ENCODE peak calls at places on chromosomes 11 and 22, in eight cellular contexts. M is fibroblast of lung, P is GM13977, U is DMS153, R is DMS79 treated with DMSO at 0.1 percent for 48 hours, L is colonic mucosa, X is breast epithelium, K is psoas muscle. Y is an unnamed sample.

GRCh38 chr11:17846852-17847453 is 112.4 kb downstream of the KCNC1 start:
- DNase-seq in M (peak; percentile 68), U (no peak), L (no peak), K (peak; percentile 67), X (no peak), P (no peak), R (no peak), Y (no peak)

GRCh38 chr11:61486779-61487178 is 21.8 kb upstream of the LRRC10B start:
- DNase-seq in L (no peak), R (no peak), M (no peak), X (no peak), U (no peak), K (no peak), P (no peak), Y (no peak)

GRCh38 chr22:18078329-18079041 is 695 bp downstream of the PEX26 start:
- DNase-seq in X (no peak), U (no peak), R (no peak), K (peak; percentile 72), P (peak; percentile 52), L (peak; percentile 70), M (peak; percentile 26), Y (peak; percentile 92)

GRCh38 chr11:111347002-111347722 is 31.9 kb downstream of the POU2AF1 start:
- DNase-seq in L (no peak), P (no peak), M (no peak), R (no peak), K (peak; percentile 61), X (no peak), U (no peak), Y (no peak)

GRCh38 chr11:110295487-110296225 is 758 bp downstream of the RDX start:
- DNase-seq in U (no peak), K (peak; percentile 71), L (peak; percentile 48), M (peak; percentile 55), P (peak; percentile 84), X (peak; percentile 54), R (peak; percentile 58), Y (peak; percentile 93)

GRCh38 chr11:88377661-88378060 is 40.1 kb upstream of the CTSC start:
- DNase-seq in L (no peak), R (no peak), M (no peak), U (no peak), K (no peak), P (no peak), X (no peak), Y (no peak)

GRCh38 chr22:38262051-38262795 is 10.6 kb downstream of the TMEM184B start:
- DNase-seq in R (no peak), M (peak; percentile 34), K (peak; percentile 79), P (peak; percentile 69), X (peak; percentile 68), U (no peak), L (peak; percentile 74), Y (peak; percentile 87)

GRCh38 chr11:12005476-12005875 is 3.0 kb downstream of the DKK3 start:
- DNase-seq in X (no peak), R (no peak), P (no peak), K (no peak), L (no peak), U (no peak), M (peak; percentile 78), Y (no peak)

GRCh38 chr11:1228921-1229451 is 6.1 kb downstream of the MUC5B start:
- DNase-seq in L (peak; percentile 23), P (no peak), R (no peak), M (no peak), X (no peak), U (no peak), K (peak; percentile 39), Y (peak; percentile 64)

GRCh38 chr11:66015936-66016792 is 4.4 kb downstream of the CST6 start:
- DNase-seq in P (no peak), K (no peak), L (no peak), X (no peak), R (no peak), M (no peak), U (no peak), Y (no peak)

GRCh38 chr11:102886999-102887398 is 12.2 kb upstream of the MMP12 start:
- DNase-seq in M (peak; percentile 30), U (no peak), L (no peak), P (no peak), R (no peak), K (no peak), X (no peak), Y (no peak)

GRCh38 chr11:130189492-130190210 is 30.1 kb downstream of the ST14 start:
- DNase-seq in K (no peak), P (no peak), M (no peak), L (peak; percentile 73), X (no peak), R (no peak), U (no peak), Y (no peak)

GRCh38 chr11:12789574-12789973 is 115.4 kb downstream of the TEAD1 start:
- DNase-seq in R (no peak), U (no peak), K (no peak), P (no peak), L (no peak), M (no peak), X (no peak), Y (no peak)

GRCh38 chr11:131998020-131998419 is 627.6 kb downstream of the NTM start:
- DNase-seq in L (peak; percentile 27), K (no peak), X (no peak), M (no peak), R (peak; percentile 84), P (no peak), U (peak; percentile 72), Y (no peak)

GRCh38 chr22:41800348-41801146 is at the start of gene CCDC134:
- DNase-seq in K (peak; percentile 96), P (peak; percentile 96), L (peak; percentile 92), M (peak; percentile 78), X (peak; percentile 91), R (peak; percentile 61), U (peak; percentile 81), Y (peak; percentile 98)

GRCh38 chr11:110173775-110174644 is 80.8 kb downstream of the ZC3H12C start:
- DNase-seq in U (peak; percentile 21), L (peak; percentile 68), K (peak; percentile 76), R (no peak), X (no peak), M (peak; percentile 79), P (peak; percentile 62), Y (peak; percentile 77)

GRCh38 chr11:60756307-60757032 is at the start of gene MS4A15:
- DNase-seq in P (peak; percentile 48), X (peak; percentile 2), L (no peak), U (no peak), K (no peak), M (peak; percentile 8), R (no peak), Y (peak; percentile 24)

GRCh38 chr22:48888466-48889208 is 939.0 kb downstream of the BRD1 start:
- DNase-seq in L (no peak), X (no peak), P (no peak), U (no peak), K (peak; percentile 32), M (no peak), R (no peak), Y (peak; percentile 16)

GRCh38 chr22:28909375-28909774 is 26.0 kb downstream of the ZNRF3 start:
- DNase-seq in U (no peak), X (no peak), R (no peak), M (peak; percentile 76), P (peak; percentile 42), K (no peak), L (no peak), Y (no peak)

GRCh38 chr11:15526859-15527450 is 412.2 kb downstream of the INSC start:
- DNase-seq in P (no peak), U (no peak), R (no peak), M (no peak), K (no peak), L (no peak), X (no peak), Y (no peak)

GRCh38 chr11:75159081-75159953 is 8.4 kb downstream of the SLCO2B1 start:
- DNase-seq in L (peak; percentile 86), U (no peak), K (no peak), P (no peak), R (no peak), M (no peak), X (no peak), Y (no peak)

GRCh38 chr22:23112472-23113012 is 29.2 kb downstream of the RSPH14 start:
- DNase-seq in R (no peak), K (no peak), U (no peak), M (no peak), X (no peak), P (no peak), L (no peak), Y (no peak)

GRCh38 chr22:29307658-29308147 is 1.3 kb downstream of the GAS2L1 start:
- DNase-seq in K (no peak), L (no peak), M (peak; percentile 15), R (no peak), P (peak; percentile 48), U (no peak), X (no peak), Y (no peak)

Y was measured in spleen.